ENCODE peak calls at places on chromosomes 6 and 20, in seven cellular contexts. Z is tibial artery; K is esophagus muscularis mucosa; P is left ventricle myocardium inferior; Q is heart left ventricle; F is CD4-positive, alpha-beta memory T cell; O is transverse colon. N is an unnamed sample.

GRCh38 chr6:20213271-20213798 is 1.1 kb upstream of the MBOAT1 start:
- DNase-seq in O (no peak), F (no peak), Q (no peak), K (no peak), P (no peak), Z (no peak), N (no peak)

GRCh38 chr20:10240655-10241054 is 22.0 kb downstream of the SNAP25 start:
- DNase-seq in K (no peak), Q (no peak), P (no peak), F (no peak), O (no peak), Z (no peak), N (no peak)

GRCh38 chr6:166570929-166571699 is 15.4 kb downstream of the RAMACL start:
- DNase-seq in O (no peak), Q (no peak), K (no peak), Z (no peak), P (no peak), F (no peak), N (no peak)

GRCh38 chr6:118403036-118403435 is 145.1 kb upstream of the PLN start:
- DNase-seq in Q (no peak), F (no peak), O (no peak), P (no peak), K (no peak), Z (no peak), N (no peak)

GRCh38 chr6:73302339-73302738 is 39.3 kb upstream of the KHDC1 start:
- DNase-seq in Q (no peak), K (no peak), O (no peak), F (no peak), Z (no peak), P (no peak), N (no peak)

GRCh38 chr6:169786349-169786748 is 34.9 kb downstream of the ERMARD start:
- DNase-seq in K (no peak), O (no peak), P (no peak), Z (peak; percentile 13), Q (no peak), F (no peak), N (no peak)

GRCh38 chr20:2751347-2751867 is 49.0 kb downstream of the CPXM1 start:
- DNase-seq in K (no peak), F (no peak), P (no peak), O (no peak), Q (no peak), Z (no peak), N (no peak)

GRCh38 chr6:44049163-44049988 is 77.9 kb downstream of the MRPL14 start:
- DNase-seq in Z (no peak), O (no peak), Q (peak; percentile 31), F (no peak), P (no peak), K (no peak), N (no peak)

GRCh38 chr6:150417247-150417646 is 48.4 kb downstream of the IYD start:
- DNase-seq in P (no peak), K (no peak), Z (no peak), O (no peak), F (no peak), Q (no peak), N (no peak)

GRCh38 chr20:30892704-30893345 is 364.6 kb upstream of the DEFB115 start:
- DNase-seq in F (no peak), O (no peak), K (no peak), Z (no peak), Q (no peak), P (no peak), N (no peak)

GRCh38 chr6:53326372-53327016 is 22.3 kb downstream of the ELOVL5 start:
- DNase-seq in O (peak; percentile 33), Z (peak; percentile 77), F (no peak), P (no peak), K (no peak), Q (peak; percentile 60), N (no peak)

GRCh38 chr6:125154184-125155135 is 887 bp downstream of the TPD52L1 start:
- DNase-seq in O (peak; percentile 45), K (no peak), Z (peak; percentile 70), P (no peak), F (no peak), Q (peak; percentile 42), N (no peak)

GRCh38 chr6:151842816-151843215 is 35.3 kb downstream of the ESR1 start:
- DNase-seq in O (no peak), F (no peak), Q (no peak), Z (no peak), P (no peak), K (no peak), N (no peak)

GRCh38 chr20:22387452-22387851 is 196.9 kb downstream of the FOXA2 start:
- DNase-seq in O (no peak), K (no peak), Q (no peak), Z (no peak), P (no peak), F (no peak), N (no peak)
- H3K36me3 ChIP-seq in O (no peaks in the 10 kb centered on the region), K (no peaks in the 10 kb centered on the region), Q (no peaks in the 10 kb centered on the region), Z (no peaks in the 10 kb centered on the region), P (no peaks in the 10 kb centered on the region), F (no peaks in the 10 kb centered on the region), N (no peaks in the 10 kb centered on the region)

DNA sequence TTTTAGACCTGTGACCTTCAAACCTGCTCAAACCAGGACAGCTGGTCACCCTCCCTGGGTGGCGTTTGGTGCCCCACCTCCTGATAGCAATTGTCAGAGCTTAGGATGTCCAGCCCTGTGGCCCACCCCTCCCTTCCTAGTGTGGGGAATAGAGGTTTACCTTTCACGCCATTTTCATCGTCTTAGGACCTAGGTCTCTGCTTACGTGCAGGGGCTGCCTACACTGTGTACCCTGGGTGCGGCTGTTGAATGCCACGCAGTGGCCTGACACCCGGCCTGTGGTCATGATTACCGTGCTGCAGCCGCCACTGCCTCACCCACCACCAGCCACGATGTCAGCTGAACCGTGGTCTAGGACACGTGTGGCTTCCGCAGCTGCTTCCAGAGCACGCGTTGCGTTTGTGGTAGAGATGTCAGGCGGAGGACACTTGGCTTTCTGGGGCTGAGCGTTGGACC is 157.3 kb downstream of the DTNBP1 start:
- DNase-seq in F (no peak), Z (peak; percentile 60), P (no peak), O (peak; percentile 8), Q (no peak), K (no peak), N (no peak)
- H3K27ac ChIP-seq in F (no peak overlapping the region), Z (peak overlapping the region; percentile 50), P (peak overlapping the region; percentile 87), O (peak overlapping the region; percentile 65), Q (peak overlapping the region; percentile 76), K (peak overlapping the region; percentile 73), N (no peak overlapping the region)

GRCh38 chr20:53831812-53832211 is 238.2 kb upstream of the ZNF217 start:
- DNase-seq in Q (no peak), K (no peak), O (no peak), F (no peak), P (no peak), Z (no peak), N (no peak)
- H3K4me1 ChIP-seq in Q (peaks cover 27% of the 10 kb centered on the region), K (peaks cover 38% of the 10 kb centered on the region), O (peaks cover 6% of the 10 kb centered on the region), F (peaks cover 62% of the 10 kb centered on the region), P (peaks cover 35% of the 10 kb centered on the region), Z (peaks cover 16% of the 10 kb centered on the region), N (peaks cover 11% of the 10 kb centered on the region)

DNA sequence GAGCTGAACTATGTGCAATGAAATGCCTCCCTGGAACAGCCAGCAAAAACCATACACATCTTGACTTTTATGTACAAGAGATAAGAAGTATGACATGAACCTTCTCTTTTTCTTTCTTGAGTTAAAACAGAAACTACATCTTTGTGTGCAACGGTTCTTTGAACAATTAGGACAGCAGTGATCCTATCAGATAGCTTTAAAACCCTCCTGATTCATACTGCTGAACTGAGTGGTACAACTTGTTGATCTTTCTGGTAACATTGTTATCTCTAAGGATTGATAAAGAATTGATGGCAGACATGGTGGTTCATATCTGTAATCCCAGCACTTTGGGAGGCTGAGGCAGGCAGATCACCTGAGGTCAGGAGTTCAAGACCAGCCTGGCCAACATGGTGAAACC is 43.4 kb downstream of the TRAF3IP2 start:
- DNase-seq in Q (no peak), K (no peak), O (no peak), P (no peak), Z (no peak), F (no peak), N (no peak)
- H3K36me3 ChIP-seq in Q (no peaks in the 10 kb centered on the region), K (peaks cover 30% of the 10 kb centered on the region), O (no peaks in the 10 kb centered on the region), P (peaks cover 32% of the 10 kb centered on the region), Z (peaks cover 15% of the 10 kb centered on the region), F (peaks cover 35% of the 10 kb centered on the region), N (peaks cover 19% of the 10 kb centered on the region)